ENCODE peak calls at places on chromosomes 4 and X, in six cellular contexts. X, Q, R, E, F and L are unnamed samples.

GRCh38 chrX:129561453-129561852 is 21.4 kb downstream of the OCRL start:
- DNase-seq in X (no peak), E (no peak), F (no peak), R (no peak), Q (no peak), L (no peak)

GRCh38 chr4:70559216-70559830 is 32.7 kb upstream of the AMBN start:
- DNase-seq in X (peak), F (peak), Q (no peak), E (peak), R (peak), L (peak)

GRCh38 chr4:60313616-60314015 is 886.5 kb upstream of the ADGRL3 start:
- DNase-seq in R (no peak), Q (no peak), X (no peak), E (no peak), F (peak), L (peak)

GRCh38 chr4:129543299-129543698 is 447.3 kb downstream of the C4orf33 start:
- DNase-seq in X (no peak), E (no peak), Q (no peak), F (no peak), R (no peak), L (no peak)

GRCh38 chr4:8580321-8581093 is at the start of gene GPR78:
- DNase-seq in R (peak), E (peak), F (peak), X (peak), Q (peak), L (peak)

GRCh38 chrX:106917830-106918500 is 2.2 kb upstream of the CLDN2 start:
- DNase-seq in E (peak), F (peak), X (no peak), Q (no peak), R (no peak), L (peak)

GRCh38 chr4:7067523-7068278 is at the start of gene GRPEL1:
- DNase-seq in R (peak), Q (peak), E (peak), F (peak), X (peak), L (peak)

GRCh38 chr4:66688674-66689073 is 856.6 kb downstream of the CENPC start:
- DNase-seq in R (no peak), E (peak), Q (no peak), X (peak), F (peak), L (peak)

GRCh38 chrX:154138857-154139256 is 5.2 kb upstream of the OPN1LW start:
- DNase-seq in X (no peak), Q (no peak), R (no peak), F (no peak), E (no peak), L (no peak)

GRCh38 chr4:40523581-40523980 is 106.1 kb downstream of the RBM47 start:
- DNase-seq in X (no peak), F (no peak), Q (no peak), R (no peak), E (no peak), L (no peak)

GRCh38 chrX:18931972-18932371 is 51.9 kb downstream of the PHKA2 start:
- DNase-seq in R (peak), Q (no peak), E (peak), F (peak), X (peak), L (peak)

GRCh38 chrX:23333842-23334535 is 660 bp upstream of the PTCHD1 start:
- DNase-seq in Q (peak), F (no peak), R (peak), E (no peak), X (peak), L (no peak)

GRCh38 chr4:69894706-69895105 is 34.8 kb upstream of the SULT1E1 start:
- DNase-seq in X (no peak), E (no peak), F (no peak), Q (no peak), R (no peak), L (no peak)

GRCh38 chrX:20059467-20060128 is 57.1 kb downstream of the MAP7D2 start:
- DNase-seq in X (no peak), E (no peak), Q (no peak), F (no peak), R (no peak), L (no peak)

GRCh38 chrX:153921070-153921469 is 5.0 kb downstream of the ARHGAP4 start:
- DNase-seq in F (no peak), R (no peak), Q (no peak), X (no peak), E (no peak), L (no peak)

GRCh38 chrX:38864165-38864564 is 62.9 kb downstream of the MID1IP1 start:
- DNase-seq in E (no peak), X (no peak), Q (no peak), F (no peak), R (no peak), L (peak)

GRCh38 chr4:5391492-5391891 is 316.9 kb downstream of the EVC2 start:
- DNase-seq in Q (no peak), X (no peak), R (no peak), E (no peak), F (no peak), L (no peak)

GRCh38 chr4:24763631-24764302 is 31.6 kb upstream of the SOD3 start:
- DNase-seq in Q (no peak), R (no peak), E (no peak), F (peak), X (no peak), L (peak)

GRCh38 chrX:1246816-1247215 is 21.8 kb upstream of the CSF2RA start:
- DNase-seq in E (peak), R (peak), X (peak), F (peak), Q (peak), L (peak)

DNA sequence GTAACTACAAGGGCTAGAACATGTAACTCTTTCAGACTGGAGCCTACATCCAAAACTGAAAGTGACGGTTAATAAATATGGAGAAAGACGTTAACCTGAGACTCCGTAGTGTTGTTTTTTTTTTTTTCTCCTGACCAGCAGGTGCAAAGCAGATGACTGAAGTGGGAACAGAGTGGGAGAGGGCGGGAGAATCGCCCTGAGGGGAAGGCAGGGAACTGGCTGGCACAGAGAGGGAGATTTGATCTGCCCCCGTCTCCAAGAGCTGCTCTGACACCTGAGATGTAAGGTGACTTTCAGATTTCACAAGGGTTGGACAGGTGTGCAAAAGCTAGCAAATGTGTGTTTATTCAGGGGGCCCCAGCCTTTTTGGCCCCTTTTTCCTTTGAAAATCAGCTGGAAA is 180.2 kb downstream of the PALLD start:
- DNase-seq in E (no peak), Q (no peak), X (no peak), F (no peak), R (no peak), L (no peak)
- H3K4me3 ChIP-seq in E (no peak), Q (no peak), X (no peak), F (no peak), R (no peak), L (no peak)

DNA sequence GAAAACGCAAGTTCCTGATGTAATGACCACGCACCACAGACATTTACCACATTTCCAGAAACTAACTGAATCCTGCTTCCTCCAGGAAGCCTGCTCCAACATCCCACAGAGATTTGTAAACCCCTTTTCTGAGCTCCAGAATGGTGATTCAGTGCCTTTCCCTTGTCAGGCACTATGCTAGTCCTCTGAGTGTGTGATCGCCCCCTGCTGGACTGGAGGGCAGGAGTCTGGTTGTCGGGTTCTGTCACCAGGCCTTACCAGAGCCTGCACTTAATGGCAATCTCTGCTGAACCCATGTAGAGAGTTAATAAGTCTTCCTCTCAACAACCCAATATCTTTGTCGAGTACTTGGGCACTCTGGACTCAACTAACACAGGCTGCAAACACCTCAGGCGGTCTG is 14.5 kb upstream of the KDM5C start:
- DNase-seq in R (no peak), X (peak), E (no peak), F (peak), Q (no peak), L (no peak)
- TF ChIP-seq CTCF in R (peak), X (peak), E (no peak), F (no peak), Q (no peak), L (peak)

GRCh38 chrX:71106427-71106826 is at the start of gene CXorf65:
- DNase-seq in Q (no peak), R (no peak), F (no peak), X (no peak), E (no peak), L (no peak)
- H3K4me3 ChIP-seq in Q (no peak), R (no peak), F (no peak), X (no peak), E (no peak), L (no peak)

DNA sequence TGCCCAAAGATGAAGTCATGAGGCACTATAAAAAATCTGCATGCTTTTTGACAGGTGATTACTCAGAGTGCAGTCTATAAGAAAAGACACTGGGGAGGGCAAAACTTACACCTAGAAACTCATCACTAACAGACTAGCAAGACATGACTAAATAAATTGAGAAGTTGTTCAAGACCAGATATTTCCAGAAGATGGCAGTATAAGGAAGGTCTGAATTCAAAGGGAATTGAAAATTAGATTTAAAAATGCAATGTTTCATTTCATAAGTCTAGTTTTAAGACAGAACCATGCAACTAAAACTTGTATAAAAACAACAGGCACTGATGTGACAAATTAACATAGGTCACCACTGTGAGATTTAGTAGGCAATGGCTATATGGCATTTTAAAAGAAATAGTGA is 232.5 kb upstream of the POF1B start:
- DNase-seq in X (peak), R (no peak), E (peak), Q (no peak), F (peak), L (peak)
- TF ChIP-seq CTCF in X (no peak), R (peak), E (no peak), Q (no peak), F (peak), L (peak)

GRCh38 chr4:38672247-38673071 is 8.5 kb downstream of the KLF3 start:
- DNase-seq in Q (no peak), R (peak), X (no peak), E (no peak), F (no peak), L (no peak)

GRCh38 chr4:38673109-38673978 is 9.3 kb downstream of the KLF3 start:
- DNase-seq in R (no peak), F (peak), Q (no peak), X (peak), E (peak), L (peak)

GRCh38 chr4:38670939-38671593 is 7.1 kb downstream of the KLF3 start:
- DNase-seq in F (no peak), R (no peak), E (peak), X (no peak), Q (no peak), L (no peak)

GRCh38 chr4:38670061-38670894 is 6.3 kb downstream of the KLF3 start:
- DNase-seq in R (peak), E (peak), Q (no peak), X (peak), F (no peak), L (no peak)

DNA sequence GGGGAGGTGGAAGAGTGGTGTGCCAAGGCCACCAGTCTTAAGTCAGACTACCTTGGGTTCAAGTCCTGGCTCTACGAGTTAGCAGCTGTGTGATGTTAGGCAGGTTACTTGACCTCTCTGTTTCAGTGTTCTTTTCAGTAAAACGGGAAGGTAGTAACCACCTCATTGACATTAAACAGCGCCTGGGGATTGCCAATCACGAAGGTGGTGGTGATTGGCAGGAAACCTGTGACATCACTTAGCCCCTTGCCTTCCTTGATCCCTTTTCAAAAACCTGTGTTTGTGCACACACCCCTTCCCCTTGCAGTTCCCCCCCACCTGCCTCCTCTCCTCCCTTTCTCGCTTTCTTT is 7.6 kb downstream of the KLF3 start:
- DNase-seq in R (no peak), X (no peak), Q (no peak), F (no peak), E (no peak), L (no peak)
- H3K4me3 ChIP-seq in R (peak), X (no peak), Q (no peak), F (no peak), E (no peak), L (no peak)

GRCh38 chr4:146029147-146029546 is 90.5 kb upstream of the ZNF827 start:
- DNase-seq in X (no peak), F (peak), E (no peak), R (no peak), Q (no peak), L (no peak)
- TF ChIP-seq CTCF in X (no peak), F (no peak), E (no peak), R (no peak), Q (no peak), L (no peak)

DNA sequence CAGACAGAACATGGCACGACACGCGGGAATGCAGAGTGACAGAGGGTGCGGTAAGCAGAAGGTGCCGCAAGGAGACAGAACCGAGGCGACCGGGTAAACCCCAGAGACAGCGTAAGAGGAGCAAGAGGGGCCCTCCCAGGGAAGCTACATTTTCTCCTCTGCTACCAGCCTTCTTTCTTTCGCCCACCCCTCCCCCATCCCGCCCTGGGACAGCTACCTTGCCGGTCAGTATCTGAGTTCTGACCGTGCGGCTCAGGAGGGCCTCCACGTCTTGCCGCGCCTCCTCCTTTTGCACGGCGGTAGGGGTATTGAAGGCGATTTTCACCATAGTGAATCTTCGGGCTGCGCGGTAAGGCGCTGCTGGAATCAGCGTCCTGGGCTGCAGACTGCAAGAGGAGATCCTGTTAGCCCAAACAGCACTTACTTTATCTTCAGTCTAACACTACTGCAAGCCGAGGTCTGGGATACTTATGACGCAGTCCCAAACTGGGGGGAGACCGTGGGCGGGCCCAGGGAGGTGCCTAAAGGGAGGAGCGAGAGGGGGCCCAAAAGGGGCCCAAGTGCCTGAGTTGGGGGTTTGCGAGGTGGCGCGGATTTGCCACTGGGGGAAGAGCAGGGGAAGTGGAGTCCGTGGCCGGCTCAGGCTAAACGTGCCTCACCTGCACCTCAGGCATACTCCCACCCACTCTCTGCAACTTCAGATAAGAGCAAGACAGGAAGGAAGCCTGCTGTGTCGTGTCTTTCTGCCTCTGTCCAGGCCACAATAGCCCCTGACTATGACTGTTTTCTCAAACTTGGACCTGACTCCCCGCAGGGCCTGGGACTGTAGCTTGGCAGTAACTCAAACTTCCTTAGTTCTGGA is at the start of gene ITM2A:
- DNase-seq in Q (peak), F (peak), R (peak), X (peak), E (peak), L (peak)
- H3K4me3 ChIP-seq in Q (peak), F (peak), R (peak), X (peak), E (no peak), L (peak)

GRCh38 chrX:46574337-46574940 is 874 bp downstream of the CHST7 start:
- DNase-seq in E (peak), F (peak), X (peak), R (peak), Q (no peak), L (no peak)
- TF ChIP-seq CTCF in E (peak), F (no peak), X (peak), R (no peak), Q (no peak), L (no peak)